ENCODE peak calls at places on chromosomes 16 and 17, in four cellular contexts. One of them, this sample, is unnamed.

GRCh38 chr17:77423589-77424451 is 283.1 kb downstream of the SEC14L1 start:
- DNase-seq in H9: no peak
- DNase-seq in neuronal stem cell: no peak
- DNase-seq in IMR-90: peak
- DNase-seq in this sample: no peak

GRCh38 chr16:969508-970378 is 1.0 kb downstream of the LMF1 start:
- DNase-seq in H9: no peak
- DNase-seq in neuronal stem cell: no peak
- DNase-seq in IMR-90: peak
- DNase-seq in this sample: peak

GRCh38 chr16:57507414-57508083 is 21.3 kb upstream of the DOK4 start:
- DNase-seq in H9: no peak
- DNase-seq in neuronal stem cell: no peak
- DNase-seq in IMR-90: no peak
- DNase-seq in this sample: peak

GRCh38 chr16:2147981-2148671 is at the start of gene RAB26:
- DNase-seq in IMR-90: peak
- DNase-seq in neuronal stem cell: peak
- DNase-seq in H9: peak
- DNase-seq in this sample: peak

GRCh38 chr16:30354423-30355143 is 525 bp downstream of the CD2BP2 start:
- DNase-seq in H9: no peak
- DNase-seq in neuronal stem cell: no peak
- DNase-seq in IMR-90: peak
- DNase-seq in this sample: no peak

GRCh38 chr17:1853698-1854097 is 23.9 kb downstream of the RPA1 start:
- DNase-seq in H9: no peak
- DNase-seq in neuronal stem cell: no peak
- DNase-seq in IMR-90: no peak
- DNase-seq in this sample: no peak

GRCh38 chr17:8621585-8621984 is 8.9 kb downstream of the MYH10 start:
- DNase-seq in IMR-90: peak
- DNase-seq in neuronal stem cell: no peak
- DNase-seq in H9: no peak
- DNase-seq in this sample: no peak

GRCh38 chr16:4935231-4935855 is 1.6 kb downstream of the PPL start:
- DNase-seq in H9: no peak
- DNase-seq in neuronal stem cell: no peak
- DNase-seq in IMR-90: no peak
- DNase-seq in this sample: no peak

GRCh38 chr17:75524269-75524970 is 1.1 kb upstream of the LLGL2 start:
- DNase-seq in H9: no peak
- DNase-seq in neuronal stem cell: no peak
- DNase-seq in IMR-90: no peak
- DNase-seq in this sample: no peak

GRCh38 chr17:6070280-6070894 is at the start of gene WSCD1:
- DNase-seq in IMR-90: no peak
- DNase-seq in H9: no peak
- DNase-seq in neuronal stem cell: no peak
- DNase-seq in this sample: no peak

GRCh38 chr17:48724241-48725004 is 1.4 kb downstream of the PRAC2 start:
- DNase-seq in H9: peak
- DNase-seq in IMR-90: peak
- DNase-seq in neuronal stem cell: peak
- DNase-seq in this sample: peak

GRCh38 chr17:49496183-49496865 is 1.2 kb downstream of the NGFR start:
- DNase-seq in neuronal stem cell: peak
- DNase-seq in H9: peak
- DNase-seq in IMR-90: peak
- DNase-seq in this sample: peak

GRCh38 chr17:82333279-82334171 is at the start of gene SECTM1:
- DNase-seq in neuronal stem cell: no peak
- DNase-seq in IMR-90: peak
- DNase-seq in H9: peak
- DNase-seq in this sample: no peak

GRCh38 chr16:23385441-23385840 is 67.5 kb downstream of the COG7 start:
- DNase-seq in neuronal stem cell: no peak
- DNase-seq in IMR-90: no peak
- DNase-seq in H9: no peak
- DNase-seq in this sample: no peak

GRCh38 chr16:61306204-61306603 is 730.0 kb downstream of the CDH8 start:
- DNase-seq in neuronal stem cell: no peak
- DNase-seq in IMR-90: no peak
- DNase-seq in H9: no peak
- DNase-seq in this sample: no peak

GRCh38 chr16:57589374-57589773 is 39.1 kb upstream of the ADGRG1 start:
- DNase-seq in H9: no peak
- DNase-seq in neuronal stem cell: no peak
- DNase-seq in IMR-90: no peak
- DNase-seq in this sample: no peak

GRCh38 chr16:55559233-55559632 is 7.3 kb upstream of the CAPNS2 start:
- DNase-seq in H9: no peak
- DNase-seq in IMR-90: peak
- DNase-seq in neuronal stem cell: no peak
- DNase-seq in this sample: no peak

GRCh38 chr16:84538441-84538840 is 34.0 kb upstream of the MEAK7 start:
- DNase-seq in IMR-90: no peak
- DNase-seq in neuronal stem cell: no peak
- DNase-seq in H9: no peak
- DNase-seq in this sample: no peak

GRCh38 chr17:58665946-58666857 is 25.6 kb downstream of the TEX14 start:
- DNase-seq in H9: no peak
- DNase-seq in neuronal stem cell: no peak
- DNase-seq in IMR-90: no peak
- DNase-seq in this sample: no peak

GRCh38 chr17:73304971-73305786 is 6.6 kb downstream of the CDC42EP4 start:
- DNase-seq in neuronal stem cell: no peak
- DNase-seq in H9: peak
- DNase-seq in IMR-90: peak
- DNase-seq in this sample: peak

GRCh38 chr17:73305845-73306836 is 5.7 kb downstream of the CDC42EP4 start:
- DNase-seq in IMR-90: no peak
- DNase-seq in neuronal stem cell: no peak
- DNase-seq in H9: no peak
- DNase-seq in this sample: no peak

GRCh38 chr17:73304438-73304837 is 7.4 kb downstream of the CDC42EP4 start:
- DNase-seq in neuronal stem cell: no peak
- DNase-seq in H9: no peak
- DNase-seq in IMR-90: no peak
- DNase-seq in this sample: peak

GRCh38 chr17:73308017-73308823 is 3.6 kb downstream of the CDC42EP4 start:
- DNase-seq in neuronal stem cell: no peak
- DNase-seq in H9: no peak
- DNase-seq in IMR-90: peak
- DNase-seq in this sample: peak

GRCh38 chr17:73307130-73307529 is 4.7 kb downstream of the CDC42EP4 start:
- DNase-seq in H9: peak
- DNase-seq in IMR-90: no peak
- DNase-seq in neuronal stem cell: no peak
- DNase-seq in this sample: no peak
- H2BK120ac ChIP-seq in H9: no peak
- H2BK120ac ChIP-seq in IMR-90: peak
- H2BK120ac ChIP-seq in neuronal stem cell: no peak
- H2BK120ac ChIP-seq in this sample: no peak

GRCh38 chr16:89407925-89408300 is 82.4 kb downstream of the ANKRD11 start:
- DNase-seq in H9: no peak
- DNase-seq in IMR-90: no peak
- DNase-seq in neuronal stem cell: no peak
- DNase-seq in this sample: no peak
- H3K4me2 ChIP-seq in H9: no peak
- H3K4me2 ChIP-seq in IMR-90: no peak
- H3K4me2 ChIP-seq in neuronal stem cell: no peak
- H3K4me2 ChIP-seq in this sample: no peak

GRCh38 chr17:17191346-17191792 is 14.8 kb downstream of the PLD6 start:
- DNase-seq in neuronal stem cell: no peak
- DNase-seq in IMR-90: peak
- DNase-seq in H9: no peak
- DNase-seq in this sample: peak
- H2BK120ac ChIP-seq in neuronal stem cell: no peak
- H2BK120ac ChIP-seq in IMR-90: peak
- H2BK120ac ChIP-seq in H9: no peak
- H2BK120ac ChIP-seq in this sample: no peak

GRCh38 chr17:17513626-17514025 is 17.4 kb upstream of the RASD1 start:
- DNase-seq in neuronal stem cell: no peak
- DNase-seq in IMR-90: no peak
- DNase-seq in H9: no peak
- DNase-seq in this sample: no peak

GRCh38 chr17:17514361-17514992 is 18.3 kb upstream of the RASD1 start:
- DNase-seq in H9: no peak
- DNase-seq in neuronal stem cell: no peak
- DNase-seq in IMR-90: no peak
- DNase-seq in this sample: peak

GRCh38 chr17:17511293-17511741 is 15.1 kb upstream of the RASD1 start:
- DNase-seq in H9: no peak
- DNase-seq in neuronal stem cell: no peak
- DNase-seq in IMR-90: no peak
- DNase-seq in this sample: no peak

GRCh38 chr17:17511971-17512858 is 16.0 kb upstream of the RASD1 start:
- DNase-seq in neuronal stem cell: no peak
- DNase-seq in H9: no peak
- DNase-seq in IMR-90: peak
- DNase-seq in this sample: no peak

GRCh38 chr17:17512866-17513265 is 16.7 kb upstream of the RASD1 start:
- DNase-seq in H9: no peak
- DNase-seq in neuronal stem cell: no peak
- DNase-seq in IMR-90: no peak
- DNase-seq in this sample: no peak
- H3K4me2 ChIP-seq in H9: no peak
- H3K4me2 ChIP-seq in neuronal stem cell: no peak
- H3K4me2 ChIP-seq in IMR-90: no peak
- H3K4me2 ChIP-seq in this sample: no peak

DNA sequence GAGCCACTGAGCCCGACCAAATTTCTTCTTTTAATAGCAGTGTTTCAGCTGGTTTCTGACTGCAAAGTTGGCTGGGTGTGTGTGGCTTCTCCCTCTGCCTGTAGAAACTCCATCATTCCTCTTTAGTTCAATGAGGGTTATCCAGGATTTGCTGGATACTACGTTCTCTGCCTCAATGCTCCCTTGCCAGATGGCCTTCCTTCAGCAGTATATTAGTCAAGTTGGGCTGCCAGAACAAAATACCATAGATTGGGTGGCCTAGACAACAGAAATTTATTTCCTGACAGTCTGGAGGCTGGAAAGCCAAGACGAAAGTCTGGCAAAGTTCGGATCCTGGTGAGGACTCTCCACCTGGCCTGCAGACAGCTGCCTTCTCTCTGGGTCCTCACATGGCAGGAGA is 103.7 kb downstream of the NOG start:
- DNase-seq in H9: no peak
- DNase-seq in neuronal stem cell: no peak
- DNase-seq in IMR-90: no peak
- DNase-seq in this sample: no peak
- H2BK120ac ChIP-seq in H9: no peak
- H2BK120ac ChIP-seq in neuronal stem cell: no peak
- H2BK120ac ChIP-seq in IMR-90: peak
- H2BK120ac ChIP-seq in this sample: no peak

This sample was measured in mesendoderm.